ENCODE peak calls at places on chromosomes 4 and X, in four cellular contexts. Z, F, W and Y are unnamed samples.
A peak's percentile ranks its signal among the peaks of the same experiment; 100 is the strongest.

GRCh38 chr4:152735302-152735917 is 44.1 kb downstream of the TIGD4 start:
- DNase-seq in W (no peak), Z (peak; percentile 14), F (no peak), Y (peak; percentile 42)

GRCh38 chr4:150962245-150962644 is 52.8 kb downstream of the LRBA start:
- DNase-seq in Z (no peak), F (no peak), W (no peak), Y (no peak)

GRCh38 chrX:45714864-45715263 is 514.2 kb upstream of the DIPK2B start:
- DNase-seq in W (no peak), F (no peak), Z (peak; percentile 73), Y (no peak)

GRCh38 chrX:142251665-142252064 is 46.6 kb upstream of the MAGEC2 start:
- DNase-seq in W (no peak), Z (no peak), F (no peak), Y (peak; percentile 1)

GRCh38 chrX:23334871-23335599 is 386 bp downstream of the PTCHD1 start:
- DNase-seq in Z (no peak), F (no peak), W (no peak), Y (no peak)

GRCh38 chr4:8113611-8114343 is 44.8 kb downstream of the ABLIM2 start:
- DNase-seq in W (no peak), Z (no peak), F (no peak), Y (no peak)

GRCh38 chrX:120310861-120311631 is at the start of gene TMEM255A:
- DNase-seq in F (no peak), W (no peak), Z (no peak), Y (no peak)

GRCh38 chr4:129344058-129344457 is 248.1 kb downstream of the C4orf33 start:
- DNase-seq in W (no peak), F (no peak), Z (no peak), Y (peak; percentile 53)

GRCh38 chr4:188143731-188144130 is 4.5 kb downstream of the TRIML1 start:
- DNase-seq in F (no peak), W (no peak), Z (no peak), Y (no peak)

GRCh38 chr4:170226288-170226687 is 136.5 kb upstream of the AADAT start:
- DNase-seq in F (no peak), W (no peak), Z (no peak), Y (no peak)

GRCh38 chr4:2907226-2907625 is 56.0 kb downstream of the NOP14 start:
- DNase-seq in Z (no peak), F (no peak), W (no peak), Y (no peak)

GRCh38 chr4:173793937-173794510 is 264.0 kb upstream of the HAND2 start:
- DNase-seq in Z (no peak), W (no peak), F (no peak), Y (no peak)

GRCh38 chrX:23954396-23954795 is 46.6 kb downstream of the CXorf58 start:
- DNase-seq in W (no peak), F (no peak), Z (no peak), Y (no peak)

GRCh38 chr4:91904556-91904955 is 399.2 kb upstream of the GRID2 start:
- DNase-seq in F (no peak), Z (no peak), W (no peak), Y (no peak)

GRCh38 chr4:87677731-87678130 is 27.7 kb downstream of the DMP1 start:
- DNase-seq in Z (no peak), W (no peak), F (no peak), Y (no peak)

GRCh38 chrX:18927558-18927957 is 56.4 kb downstream of the PHKA2 start:
- DNase-seq in Z (no peak), F (no peak), W (no peak), Y (no peak)

GRCh38 chr4:168656055-168656660 is 159.3 kb downstream of the PALLD start:
- DNase-seq in F (no peak), Z (peak; percentile 92), W (no peak), Y (peak; percentile 91)

GRCh38 chrX:14776901-14777300 is 96.0 kb downstream of the FANCB start:
- DNase-seq in W (no peak), F (no peak), Z (peak; percentile 13), Y (no peak)

GRCh38 chr4:8502836-8503585 is 62.4 kb downstream of the TRMT44 start:
- DNase-seq in Z (no peak), F (no peak), W (no peak), Y (no peak)

GRCh38 chr4:13092702-13093101 is 391.4 kb downstream of the RAB28 start:
- DNase-seq in F (no peak), Z (peak; percentile 54), W (no peak), Y (no peak)

GRCh38 chr4:62816566-62816965 is 1592.7 kb downstream of the TECRL start:
- DNase-seq in Z (no peak), W (no peak), F (no peak), Y (no peak)

GRCh38 chrX:16457239-16457638 is 192.7 kb upstream of the S100G start:
- DNase-seq in Z (no peak), F (no peak), W (no peak), Y (no peak)

DNA sequence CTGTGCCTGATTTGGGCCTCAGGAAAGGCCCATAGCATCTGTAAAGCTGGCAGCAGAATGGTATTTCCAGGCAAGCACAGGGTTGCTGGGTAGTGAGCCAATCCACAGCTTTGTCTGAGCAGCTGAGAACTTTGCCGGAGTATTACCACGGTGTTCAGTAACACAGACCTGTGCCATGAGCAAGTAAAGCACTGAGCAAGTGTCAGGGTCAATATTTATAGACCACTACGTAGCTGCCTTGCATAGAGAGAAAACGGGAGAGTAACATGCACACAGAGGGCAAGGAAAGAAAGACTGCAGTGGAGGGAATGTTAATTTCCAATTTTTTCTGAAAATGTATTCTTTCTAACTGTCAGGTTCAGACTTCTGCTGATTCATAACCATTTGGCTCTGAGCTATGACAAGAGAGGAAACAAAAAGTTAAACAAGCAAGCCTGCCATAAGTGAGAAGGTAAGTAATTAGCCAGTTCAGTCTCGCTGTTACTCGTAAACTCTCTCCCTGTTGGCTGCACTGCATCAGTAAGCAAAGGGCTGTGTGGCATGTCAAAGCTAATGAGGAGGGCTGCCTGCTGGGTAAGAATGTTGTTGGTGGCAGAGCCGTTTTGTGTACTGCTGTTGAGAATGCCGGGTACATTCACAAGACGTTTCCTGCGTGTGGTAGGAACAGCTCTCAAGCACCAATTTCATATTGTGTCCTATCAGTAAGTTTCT is 238.1 kb downstream of the BMPR1B start:
- DNase-seq in Z (peak; percentile 61), W (no peak), F (no peak), Y (no peak)
- H3K27ac ChIP-seq in Z (no peak overlapping the region), W (no peak overlapping the region), F (no peak overlapping the region), Y (no peak overlapping the region)

DNA sequence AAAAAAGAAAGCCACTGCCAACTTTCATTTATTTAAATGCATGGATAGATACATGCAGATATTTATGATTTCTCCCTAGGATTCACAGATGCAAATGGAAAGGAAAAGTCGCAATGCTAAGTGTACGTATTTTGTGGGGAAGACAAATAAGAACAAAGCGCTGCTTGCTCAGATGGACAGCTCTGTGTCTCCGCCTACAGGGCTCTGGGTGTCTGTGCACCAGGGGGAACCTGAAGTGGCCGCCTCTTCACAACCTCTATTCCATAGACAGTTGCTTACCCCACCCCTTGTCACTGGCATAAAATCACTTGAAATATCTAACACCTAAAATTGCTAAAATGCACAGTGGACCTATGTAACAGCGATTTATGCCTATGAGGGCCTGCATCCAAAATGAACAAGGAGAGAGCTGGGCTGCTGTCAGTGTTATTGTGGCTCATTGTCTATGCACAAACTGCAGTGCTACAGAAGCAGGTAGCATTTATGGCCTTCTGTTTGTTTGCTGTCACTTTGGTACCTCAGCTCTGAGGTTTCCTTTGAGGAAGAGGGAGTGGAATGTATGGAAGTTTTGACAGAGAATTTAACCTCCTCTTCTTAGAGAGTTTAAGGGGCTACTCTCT is 58.6 kb upstream of the PAGE1 start:
- DNase-seq in F (peak; percentile 34), W (peak; percentile 22), Z (peak; percentile 0), Y (peak; percentile 3)
- TF ChIP-seq CTCF in F (peak; percentile 57), W (peak; percentile 58), Z (peak; percentile 53), Y (peak; percentile 69)

GRCh38 chr4:94763005-94763404 is 5.2 kb downstream of the BMPR1B start:
- DNase-seq in Z (no peak), F (no peak), W (no peak), Y (no peak)
- H3K27ac ChIP-seq in Z (no peak overlapping the region), F (no peak overlapping the region), W (no peak overlapping the region), Y (no peak overlapping the region)

DNA sequence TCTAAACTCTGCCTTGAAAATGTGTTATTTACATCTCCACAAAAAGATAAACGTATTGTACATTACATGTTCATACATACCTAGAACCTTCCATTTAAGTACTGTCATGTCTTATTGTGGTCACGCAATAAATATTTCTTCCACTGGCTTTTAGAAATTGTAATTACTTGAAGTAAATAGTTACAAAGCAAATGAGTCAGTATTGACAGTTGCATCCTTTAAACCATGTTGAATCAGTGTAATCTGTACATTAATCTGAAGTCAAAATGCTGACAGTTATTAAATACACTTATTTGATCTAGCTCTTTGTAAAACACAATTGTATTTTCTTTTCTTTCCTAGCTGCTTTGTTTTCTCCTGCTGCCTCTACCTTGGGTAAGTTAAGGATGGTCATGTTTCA is 446.7 kb downstream of the EPHA5 start:
- DNase-seq in Z (no peak), W (no peak), F (no peak), Y (no peak)
- TF ChIP-seq CTCF in Z (no peak), W (no peak), F (no peak), Y (no peak)

GRCh38 chr4:113294910-113295309 is 245.5 kb downstream of the ANK2 start:
- DNase-seq in F (no peak), W (no peak), Z (no peak), Y (no peak)
- H3K27ac ChIP-seq in F (no peak overlapping the region), W (no peak overlapping the region), Z (no peak overlapping the region), Y (no peak overlapping the region)

DNA sequence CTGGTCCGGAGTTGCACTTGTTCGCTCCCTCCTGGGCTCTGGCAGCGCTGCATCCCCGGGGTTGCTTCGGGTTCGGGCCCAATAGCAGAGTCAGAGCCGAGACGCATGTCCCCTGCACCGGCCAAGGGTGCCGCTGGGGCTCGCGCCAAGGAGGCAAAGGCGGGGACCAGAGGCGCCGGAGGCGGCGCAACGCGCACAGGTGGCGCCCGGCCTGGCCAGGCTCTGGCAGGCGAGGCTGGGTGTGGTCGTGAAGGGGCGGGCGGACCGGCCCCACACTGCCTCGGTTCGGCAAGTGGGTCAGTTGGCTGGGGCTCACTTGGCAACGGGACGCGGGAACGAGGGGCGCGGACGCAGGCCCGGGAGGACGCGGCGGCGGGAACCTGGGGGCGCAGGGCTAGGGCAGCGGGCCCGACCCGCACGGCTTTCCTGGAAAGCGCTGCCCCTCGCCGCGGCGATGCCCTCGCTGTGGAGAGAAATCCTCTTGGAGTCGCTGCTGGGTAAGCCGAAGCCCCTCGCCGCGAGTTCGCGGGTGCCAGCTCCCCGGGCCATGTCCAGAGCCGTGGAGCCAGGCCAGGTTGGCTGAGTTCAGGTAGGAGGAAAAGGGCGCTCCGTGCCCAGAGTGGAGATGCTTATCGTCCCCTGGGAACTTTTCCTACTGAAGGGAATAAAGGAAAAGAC is at the start of gene CWH43:
- DNase-seq in Z (no peak), W (peak; percentile 26), F (no peak), Y (no peak)
- TF ChIP-seq CTCF in Z (no peak), W (peak; percentile 11), F (no peak), Y (peak; percentile 6)